ENCODE peak calls at places on chromosomes 2 and 18, in five cellular contexts. C, T, A, Q and V are unnamed samples.

GRCh38 chr2:11833601-11834000 is 87.2 kb downstream of the LPIN1 start:
- DNase-seq in C (no peak), T (no peak), A (peak), Q (no peak), V (no peak)

GRCh38 chr2:85049236-85049635 is 78.3 kb downstream of the KCMF1 start:
- DNase-seq in C (no peak), T (no peak), A (no peak), Q (no peak), V (no peak)

GRCh38 chr2:17257194-17257909 is 260.9 kb downstream of the RAD51AP2 start:
- DNase-seq in C (no peak), T (no peak), A (peak), Q (no peak), V (no peak)

GRCh38 chr2:88003074-88003755 is 13.1 kb downstream of the RNU2-63P start:
- DNase-seq in C (no peak), T (no peak), A (peak), Q (no peak), V (no peak)

GRCh38 chr2:11097038-11097720 is 58.1 kb upstream of the SLC66A3 start:
- DNase-seq in C (peak), T (no peak), A (peak), Q (no peak), V (peak)

GRCh38 chr18:3093624-3094354 is 80.8 kb upstream of the LPIN2 start:
- DNase-seq in C (peak), T (no peak), A (peak), Q (no peak), V (no peak)

GRCh38 chr2:106163948-106164580 is 30.0 kb downstream of the UXS1 start:
- DNase-seq in C (peak), T (no peak), A (peak), Q (no peak), V (no peak)

GRCh38 chr2:239146741-239147181 is 254.1 kb downstream of the HDAC4 start:
- DNase-seq in C (no peak), T (no peak), A (no peak), Q (no peak), V (no peak)

GRCh38 chr2:138922973-138923563 is 142.9 kb upstream of the NXPH2 start:
- DNase-seq in C (peak), T (no peak), A (peak), Q (peak), V (no peak)

GRCh38 chr2:50538137-50538536 is 493.8 kb downstream of the NRXN1 start:
- DNase-seq in C (no peak), T (no peak), A (no peak), Q (no peak), V (no peak)

GRCh38 chr18:44973282-44973681 is 292.6 kb downstream of the SETBP1 start:
- DNase-seq in C (no peak), T (peak), A (peak), Q (peak), V (no peak)

GRCh38 chr2:121303531-121304263 is 18.7 kb upstream of the TFCP2L1 start:
- DNase-seq in C (no peak), T (no peak), A (no peak), Q (no peak), V (peak)

GRCh38 chr2:189517847-189518535 is 62.6 kb downstream of the SLC40A1 start:
- DNase-seq in C (no peak), T (no peak), A (peak), Q (no peak), V (no peak)

GRCh38 chr2:190723397-190724090 is 74.7 kb downstream of the NAB1 start:
- DNase-seq in C (no peak), T (no peak), A (no peak), Q (no peak), V (no peak)

GRCh38 chr2:234950435-234950729 is 1.4 kb upstream of the SH3BP4 start:
- DNase-seq in C (no peak), T (no peak), A (no peak), Q (no peak), V (no peak)

GRCh38 chr18:12692206-12692605 is 10.3 kb downstream of the CEP76 start:
- DNase-seq in C (no peak), T (no peak), A (no peak), Q (no peak), V (no peak)

GRCh38 chr2:101983486-101983885 is 8.3 kb upstream of the IL1R2 start:
- DNase-seq in C (peak), T (no peak), A (peak), Q (no peak), V (no peak)

GRCh38 chr2:231241755-231242507 is 43.5 kb downstream of the ARMC9 start:
- DNase-seq in C (no peak), T (no peak), A (peak), Q (no peak), V (no peak)

GRCh38 chr2:238097988-238098853 is 1.9 kb upstream of the ESPNL start:
- DNase-seq in C (peak), T (peak), A (peak), Q (peak), V (peak)

GRCh38 chr2:75211371-75211770 is 12.1 kb upstream of the TACR1 start:
- DNase-seq in C (no peak), T (no peak), A (no peak), Q (no peak), V (no peak)
- TF ChIP-seq CTCF in C (no peak), T (no peak), A (no peak), Q (no peak), V (no peak)

DNA sequence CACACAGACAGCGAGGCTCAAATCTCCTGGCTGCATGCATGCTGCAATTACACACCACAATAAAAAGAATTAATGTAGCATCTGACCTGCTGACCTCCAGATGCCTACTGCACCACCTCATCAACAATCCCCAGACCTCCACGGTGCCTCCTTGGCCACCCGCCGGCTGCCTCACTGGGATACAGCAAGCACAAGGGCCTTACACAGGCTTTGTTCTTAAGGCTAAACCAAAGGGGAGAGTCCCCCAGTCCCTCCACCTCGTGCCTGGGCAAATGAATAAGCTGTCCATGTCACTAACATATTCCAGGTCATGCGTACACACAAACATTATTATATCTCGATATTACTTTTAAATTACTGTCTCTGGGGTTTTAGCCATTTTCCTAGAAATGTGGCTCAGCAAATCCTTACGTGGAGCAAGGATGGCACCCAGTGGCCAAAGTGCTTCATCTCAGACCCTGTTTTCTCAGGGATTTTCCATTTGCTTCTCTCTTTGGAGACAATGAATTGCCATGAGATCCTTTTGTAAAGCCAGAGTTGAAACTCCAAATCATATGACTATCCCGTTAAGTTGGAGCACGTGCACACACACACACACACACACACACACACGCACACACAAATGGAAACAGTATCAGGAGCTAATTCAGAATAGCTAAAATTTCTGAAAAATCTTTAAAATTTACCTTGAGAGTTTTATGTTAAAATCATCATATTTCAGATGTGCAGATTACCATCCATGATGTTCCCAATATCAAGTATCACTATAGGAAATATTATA is 313.8 kb downstream of the PDE11A start:
- DNase-seq in C (peak), T (peak), A (peak), Q (no peak), V (no peak)
- TF ChIP-seq CTCF in C (peak), T (no peak), A (peak), Q (no peak), V (peak)

GRCh38 chr18:7000484-7001096 is 117.0 kb downstream of the LAMA1 start:
- DNase-seq in C (peak), T (no peak), A (peak), Q (peak), V (no peak)
- TF ChIP-seq CTCF in C (peak), T (no peak), A (peak), Q (peak), V (peak)

GRCh38 chr2:21117688-21118087 is 6.1 kb upstream of the TDRD15 start:
- DNase-seq in C (no peak), T (no peak), A (no peak), Q (no peak), V (no peak)

GRCh38 chr2:21123473-21124393 is at the start of gene TDRD15:
- DNase-seq in C (no peak), T (no peak), A (no peak), Q (no peak), V (peak)

GRCh38 chr2:21118302-21118920 is 5.4 kb upstream of the TDRD15 start:
- DNase-seq in C (peak), T (peak), A (peak), Q (peak), V (no peak)
- TF ChIP-seq CTCF in C (peak), T (peak), A (no peak), Q (peak), V (peak)

DNA sequence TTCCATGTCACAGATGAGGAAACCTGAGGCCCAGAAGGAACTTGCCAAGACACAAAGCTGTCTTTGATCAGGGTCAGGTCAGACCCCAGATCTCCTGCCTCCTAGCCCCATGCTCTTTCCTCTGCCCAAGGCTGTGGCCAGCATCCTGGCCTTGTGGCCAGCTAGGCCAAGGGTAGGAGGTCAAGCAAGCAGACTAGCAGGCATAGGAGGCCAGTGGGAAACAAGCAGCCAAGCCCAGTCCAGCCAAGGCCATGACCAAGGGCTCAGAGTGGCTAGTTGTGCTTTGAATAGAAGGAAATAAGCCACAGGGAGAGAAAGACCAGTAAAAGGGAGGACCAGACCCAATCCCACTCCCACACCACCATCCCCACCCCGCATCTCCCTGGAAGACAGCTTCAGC is 30.4 kb downstream of the KCNK3 start:
- DNase-seq in C (no peak), T (no peak), A (no peak), Q (no peak), V (no peak)
- TF ChIP-seq CTCF in C (no peak), T (no peak), A (no peak), Q (no peak), V (no peak)

GRCh38 chr2:182914852-182915251 is 48.4 kb upstream of the FRZB start:
- DNase-seq in C (no peak), T (no peak), A (no peak), Q (no peak), V (no peak)
- TF ChIP-seq CTCF in C (no peak), T (no peak), A (no peak), Q (no peak), V (no peak)

GRCh38 chr2:162261032-162261945 is 18.0 kb upstream of the FAP start:
- DNase-seq in C (peak), T (no peak), A (peak), Q (peak), V (no peak)

GRCh38 chr2:162265666-162266467 is 22.6 kb upstream of the FAP start:
- DNase-seq in C (no peak), T (no peak), A (no peak), Q (no peak), V (no peak)

GRCh38 chr2:162266468-162266754 is 23.2 kb upstream of the FAP start:
- DNase-seq in C (no peak), T (no peak), A (no peak), Q (no peak), V (no peak)
- TF ChIP-seq CTCF in C (no peak), T (no peak), A (no peak), Q (no peak), V (no peak)

GRCh38 chr2:222320441-222321395 is 21.9 kb upstream of the PAX3 start:
- DNase-seq in C (no peak), T (peak), A (peak), Q (no peak), V (no peak)

GRCh38 chr2:222322241-222322640 is 23.4 kb upstream of the PAX3 start:
- DNase-seq in C (no peak), T (no peak), A (no peak), Q (peak), V (no peak)

GRCh38 chr2:222318026-222318711 is 19.4 kb upstream of the PAX3 start:
- DNase-seq in C (peak), T (peak), A (peak), Q (peak), V (peak)

GRCh38 chr2:222319576-222320440 is 21.0 kb upstream of the PAX3 start:
- DNase-seq in C (no peak), T (peak), A (peak), Q (peak), V (no peak)

GRCh38 chr2:222318712-222319575 is 20.1 kb upstream of the PAX3 start:
- DNase-seq in C (no peak), T (peak), A (peak), Q (peak), V (no peak)
- TF ChIP-seq CTCF in C (peak), T (no peak), A (peak), Q (peak), V (peak)